ENCODE peak calls at places on chromosome 11, in four cellular contexts. P is aorta; V is CD8-positive, alpha-beta T cell; E is AG10803. Z is an unnamed sample.

GRCh38 chr11:120021391-120021953 is 116.4 kb downstream of the TRIM29 start:
- DNase-seq in V (no peak), P (no peak), E (no peak), Z (no peak)

GRCh38 chr11:118618991-118619375 is 11.6 kb downstream of the PHLDB1 start:
- DNase-seq in E (peak; percentile 92), V (no peak), P (peak; percentile 87), Z (no peak)

GRCh38 chr11:35288311-35288710 is 131.0 kb downstream of the SLC1A2 start:
- DNase-seq in P (no peak), V (no peak), E (peak; percentile 46), Z (no peak)

GRCh38 chr11:133835258-133836075 is 9.8 kb downstream of the SPATA19 start:
- DNase-seq in V (no peak), P (peak; percentile 54), E (peak; percentile 50), Z (peak; percentile 54)

GRCh38 chr11:65183201-65183891 is 1.6 kb downstream of the CAPN1 start:
- DNase-seq in E (no peak), V (no peak), P (no peak), Z (no peak)

GRCh38 chr11:68963779-68964178 is 17.0 kb downstream of the MRGPRD start:
- DNase-seq in P (peak; percentile 39), E (no peak), V (no peak), Z (no peak)

GRCh38 chr11:665707-666281 is 28.7 kb downstream of the DRD4 start:
- DNase-seq in E (peak; percentile 74), V (no peak), P (no peak), Z (no peak)

GRCh38 chr11:61700221-61700620 is 20.0 kb downstream of the DAGLA start:
- DNase-seq in P (no peak), E (peak; percentile 59), V (no peak), Z (no peak)

GRCh38 chr11:61307354-61307753 is 12.2 kb upstream of the VWCE start:
- DNase-seq in P (no peak), E (no peak), V (no peak), Z (no peak)

GRCh38 chr11:31816467-31817053 is 5.4 kb upstream of the PAX6 start:
- DNase-seq in P (no peak), E (no peak), V (no peak), Z (no peak)
- H3K4me3 ChIP-seq in P (no peak overlapping the region), E (peak overlapping the region; percentile 39), V (peak overlapping the region; percentile 15), Z (no peak overlapping the region)

DNA sequence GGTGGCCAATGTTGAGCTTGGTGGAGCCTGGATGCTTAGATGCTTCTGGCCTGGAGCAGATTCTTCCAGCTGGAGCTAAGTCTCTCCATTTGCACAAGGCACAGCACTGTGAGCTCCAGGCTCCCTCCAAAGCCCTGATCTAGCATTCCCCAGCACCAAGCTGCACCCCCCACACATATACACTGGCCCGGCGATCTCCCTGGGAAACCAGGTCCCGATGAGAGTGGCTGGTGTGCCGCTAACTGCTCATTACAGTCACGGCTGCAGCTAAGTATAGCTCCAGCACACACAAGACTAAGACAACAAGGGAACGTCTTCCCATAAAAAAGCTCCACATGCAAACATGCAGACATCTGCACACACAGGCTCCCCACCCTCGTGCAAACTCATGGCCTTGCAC is 17.6 kb downstream of the KCNC1 start:
- DNase-seq in V (no peak), E (no peak), P (peak; percentile 60), Z (no peak)
- H3K4me3 ChIP-seq in V (no peak overlapping the region), E (no peak overlapping the region), P (no peak overlapping the region), Z (no peak overlapping the region)

DNA sequence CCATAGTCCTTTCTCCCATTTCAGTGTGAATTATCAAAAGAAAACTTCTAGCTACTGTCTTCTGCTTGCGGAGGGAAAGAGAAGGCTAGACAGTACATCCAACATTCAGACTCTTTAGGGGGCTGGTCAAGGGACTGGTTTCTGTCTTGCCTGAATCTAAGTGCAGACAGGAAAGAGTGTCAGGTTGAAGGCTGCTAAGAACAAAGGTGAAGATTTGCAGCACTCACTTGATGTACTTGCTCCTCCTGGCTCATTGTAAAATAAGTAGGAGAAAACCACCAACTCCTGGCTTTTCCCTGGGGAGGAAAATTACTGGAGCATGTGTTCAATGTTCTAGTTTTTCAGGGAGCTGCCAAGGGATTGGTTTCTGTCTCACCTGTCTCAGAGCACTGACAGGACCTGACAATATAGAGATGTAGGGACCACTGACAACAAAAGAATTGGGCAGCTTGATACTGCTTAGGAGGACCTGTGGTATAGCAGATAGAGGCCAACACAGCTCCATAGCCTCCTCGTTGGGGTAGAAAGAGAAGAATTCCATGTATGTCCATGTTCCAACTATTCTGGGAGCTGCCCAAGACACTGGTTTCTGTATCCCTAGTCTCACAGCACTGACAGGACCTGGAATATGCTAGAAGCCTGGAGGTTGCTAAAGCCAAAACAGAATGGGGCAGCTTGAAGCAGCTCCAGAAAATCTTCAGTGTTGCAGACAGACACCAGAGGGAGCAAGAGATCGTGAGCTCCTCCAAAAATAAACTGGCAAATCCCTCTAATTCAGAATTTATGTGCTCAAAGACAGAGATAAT is 39.7 kb upstream of the MMP12 start:
- DNase-seq in P (no peak), V (no peak), E (peak; percentile 60), Z (peak; percentile 48)
- H3K4me3 ChIP-seq in P (no peak overlapping the region), V (no peak overlapping the region), E (no peak overlapping the region), Z (no peak overlapping the region)

DNA sequence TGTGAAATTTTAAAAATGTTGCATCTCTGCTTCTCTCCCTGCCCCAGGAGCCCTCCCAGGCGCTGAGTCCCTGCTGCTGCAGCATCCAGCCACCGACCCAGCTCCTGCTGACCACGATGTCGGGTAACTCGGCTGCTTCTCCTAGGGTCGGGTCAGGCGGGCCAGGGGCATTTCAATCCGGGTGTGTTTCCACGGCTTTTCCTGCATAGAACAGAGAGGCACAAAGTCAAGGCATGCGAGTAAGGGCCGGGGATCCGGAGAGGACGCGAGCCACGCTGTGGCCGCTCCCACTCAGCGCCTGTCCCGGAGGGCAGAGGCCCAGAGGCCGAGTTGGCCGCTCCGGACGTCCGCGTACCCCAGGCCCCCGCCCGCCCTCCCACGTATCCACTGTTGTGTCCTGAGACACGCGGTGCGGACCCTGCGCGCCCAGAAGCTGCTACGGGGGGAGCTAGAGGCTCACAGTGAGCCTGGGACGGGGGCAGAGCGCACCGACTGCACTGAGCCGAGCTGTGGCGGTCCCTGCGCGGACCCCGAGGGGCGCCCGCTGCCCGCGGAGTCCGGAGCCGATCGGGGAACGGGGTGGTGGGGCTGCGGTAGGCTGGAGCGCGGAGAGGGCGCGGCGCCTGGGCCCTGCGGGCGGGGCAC is at the start of gene POU2AF3:
- DNase-seq in E (no peak), V (no peak), P (peak; percentile 78), Z (no peak)
- H3K4me3 ChIP-seq in E (peak within 1 kb of the TSS; percentile 57), V (no peak within 1 kb of the TSS), P (peak within 1 kb of the TSS; percentile 60), Z (peak within 1 kb of the TSS; percentile 42)

GRCh38 chr11:96324912-96325311 is 18.1 kb downstream of the MAML2 start:
- DNase-seq in V (no peak), E (peak; percentile 90), P (no peak), Z (no peak)
- H3K4me3 ChIP-seq in V (no peak overlapping the region), E (no peak overlapping the region), P (no peak overlapping the region), Z (no peak overlapping the region)

GRCh38 chr11:18319914-18320313 is 2.0 kb downstream of the HPS5 start:
- DNase-seq in V (no peak), P (no peak), E (no peak), Z (no peak)
- H3K4me3 ChIP-seq in V (no peak overlapping the region), P (no peak overlapping the region), E (no peak overlapping the region), Z (no peak overlapping the region)

DNA sequence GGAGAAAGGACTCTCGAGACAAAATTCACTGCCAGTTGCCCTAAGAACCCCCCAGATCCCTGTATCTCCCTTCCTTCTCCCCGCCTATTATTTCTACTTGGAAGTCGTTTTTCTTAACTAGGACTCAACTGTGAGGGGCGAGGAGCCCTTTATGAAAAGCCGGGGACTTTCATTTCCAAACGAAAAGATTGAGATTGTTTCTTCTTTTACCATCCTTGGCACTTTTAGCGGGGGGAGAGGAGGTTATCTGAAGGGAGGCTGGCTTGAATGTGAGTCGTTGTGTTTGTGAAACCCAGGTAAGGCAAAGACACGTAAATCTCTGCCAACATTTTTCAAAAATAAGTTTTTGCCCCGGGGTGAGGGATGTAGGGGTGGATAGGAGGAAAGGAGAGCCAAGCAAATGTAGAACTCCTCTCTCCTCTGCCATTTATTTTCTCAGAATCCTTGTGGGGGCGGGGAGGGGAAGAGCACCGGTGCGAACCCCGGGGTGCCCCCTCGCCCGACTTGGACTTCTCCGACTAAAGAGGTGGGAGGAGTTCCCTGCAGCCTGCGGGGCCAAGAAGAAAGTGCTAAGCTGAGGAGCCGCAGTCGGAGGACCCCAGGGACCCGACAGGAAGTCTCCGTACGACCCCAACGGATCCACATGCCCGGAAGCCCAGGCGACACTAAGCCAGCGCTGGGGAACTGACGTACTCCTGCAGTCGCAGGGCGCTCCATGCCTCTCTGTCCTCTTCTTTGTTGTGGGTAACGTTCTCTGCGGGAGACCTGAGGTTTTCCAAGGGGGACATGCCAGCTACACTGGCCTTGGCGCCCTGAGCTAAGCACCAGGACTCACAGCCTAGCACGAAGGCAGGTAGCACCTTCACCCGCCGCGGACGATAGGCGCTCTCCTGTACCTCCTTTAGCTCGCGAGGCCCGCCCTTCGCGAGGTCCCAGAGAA is 2.3 kb upstream of the WT1 start:
- DNase-seq in P (no peak), E (no peak), V (no peak), Z (no peak)
- H3K4me3 ChIP-seq in P (no peak overlapping the region), E (no peak overlapping the region), V (no peak overlapping the region), Z (peak overlapping the region; percentile 20)

GRCh38 chr11:62706841-62707240 is 383 bp downstream of the BSCL2 start:
- DNase-seq in V (no peak), P (peak; percentile 54), E (no peak), Z (no peak)

GRCh38 chr11:62710001-62710345 is 2.5 kb downstream of the GNG3 start:
- DNase-seq in E (peak; percentile 50), P (peak; percentile 73), V (peak; percentile 26), Z (no peak)

GRCh38 chr11:62708423-62709261 is 1.2 kb downstream of the GNG3 start:
- DNase-seq in P (peak; percentile 78), V (peak; percentile 57), E (no peak), Z (no peak)

GRCh38 chr11:62707277-62707771 is at the start of the genes BSCL2 and GNG3:
- DNase-seq in V (no peak), P (peak; percentile 71), E (no peak), Z (peak; percentile 95)

DNA sequence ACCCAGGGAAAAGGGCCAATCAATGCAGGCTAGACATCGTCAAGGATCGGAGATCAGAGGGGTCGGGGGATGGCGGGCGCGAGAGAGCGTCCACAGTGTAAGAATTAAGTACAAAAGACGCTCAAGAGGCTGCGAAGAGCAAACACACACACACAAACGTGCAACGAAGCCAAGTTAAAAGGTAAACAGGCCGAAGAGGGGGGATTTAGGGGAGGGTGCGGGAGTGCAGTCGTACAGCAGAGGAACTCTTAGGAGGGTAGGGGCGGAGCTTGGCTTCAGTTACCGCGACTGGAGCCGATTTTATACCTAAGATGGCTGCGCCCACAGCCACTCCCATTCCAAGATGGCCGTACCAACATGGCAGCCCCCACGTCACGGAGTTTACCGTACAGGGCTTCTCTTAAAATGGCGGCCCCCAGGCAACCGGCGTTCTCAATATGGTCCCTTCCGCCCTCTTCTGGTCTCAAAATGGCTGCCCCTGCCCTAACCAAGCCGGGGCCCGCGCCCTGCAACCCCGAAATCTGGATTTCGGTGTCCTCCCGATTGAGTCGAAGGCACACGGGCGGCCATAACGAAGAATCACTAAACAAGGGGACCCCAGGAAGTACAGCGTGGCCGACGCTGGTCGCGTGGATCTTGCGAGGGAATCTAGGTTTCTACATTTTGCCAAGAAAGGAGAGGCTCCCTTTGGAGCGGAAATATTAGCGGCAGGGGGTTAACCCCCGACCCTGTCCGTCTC is 2.0 kb downstream of the GNG3 start:
- DNase-seq in P (peak; percentile 98), V (peak; percentile 96), E (peak; percentile 98), Z (peak; percentile 97)
- H3K4me3 ChIP-seq in P (peak overlapping the region; percentile 43), V (peak overlapping the region; percentile 89), E (peak overlapping the region; percentile 71), Z (peak overlapping the region; percentile 76)

Z was measured in iPS DF 6.9.